ENCODE peak calls at places on chromosome 2, in five cellular contexts. H is HTR-8/SVneo, T is endothelial cell, X is NAMALWA, C is HL-60. D is an unnamed sample.

GRCh38 chr2:235160281-235160805 is 208.5 kb downstream of the SH3BP4 start:
- DNase-seq in H (no peak), T (no peak), X (no peak), C (no peak), D (peak)

GRCh38 chr2:170813611-170814550 is 2.8 kb upstream of the GAD1 start:
- DNase-seq in H (no peak), T (peak), X (peak), C (no peak), D (no peak)

GRCh38 chr2:218281449-218281848 is 10.9 kb downstream of the TMBIM1 start:
- DNase-seq in H (no peak), T (no peak), X (no peak), C (no peak), D (no peak)

GRCh38 chr2:10527585-10527984 is 79.5 kb upstream of the ODC1 start:
- DNase-seq in H (no peak), T (no peak), X (no peak), C (no peak), D (no peak)

GRCh38 chr2:110713508-110714362 is 18.6 kb upstream of the ACOXL start:
- DNase-seq in H (no peak), T (no peak), X (no peak), C (no peak), D (no peak)

GRCh38 chr2:28219736-28220364 is 172.8 kb upstream of the FOSL2 start:
- DNase-seq in H (no peak), T (no peak), X (no peak), C (no peak), D (no peak)

GRCh38 chr2:237886702-237887481 is 27.5 kb downstream of the RAMP1 start:
- DNase-seq in H (no peak), T (no peak), X (no peak), C (no peak), D (no peak)

GRCh38 chr2:47008381-47009280 is 93.0 kb upstream of the MCFD2 start:
- DNase-seq in H (no peak), T (no peak), X (no peak), C (no peak), D (no peak)

GRCh38 chr2:64036343-64036742 is 17.1 kb upstream of the VPS54 start:
- DNase-seq in H (peak), T (no peak), X (no peak), C (no peak), D (no peak)

GRCh38 chr2:79585701-79586428 is 73.0 kb downstream of the CTNNA2 start:
- DNase-seq in H (peak), T (no peak), X (no peak), C (no peak), D (no peak)

GRCh38 chr2:160275646-160276045 is 75.6 kb upstream of the ITGB6 start:
- DNase-seq in H (no peak), T (no peak), X (no peak), C (no peak), D (no peak)

GRCh38 chr2:236242057-236242495 is 22.1 kb downstream of the ASB18 start:
- DNase-seq in H (no peak), T (no peak), X (no peak), C (no peak), D (no peak)

GRCh38 chr2:96413067-96413722 is 77.6 kb downstream of the NCAPH start:
- DNase-seq in H (no peak), T (no peak), X (no peak), C (no peak), D (no peak)

GRCh38 chr2:105400138-105400540 is 1.3 kb upstream of the FHL2 start:
- DNase-seq in H (no peak), T (no peak), X (no peak), C (no peak), D (no peak)

GRCh38 chr2:55151721-55152433 is 80.2 kb downstream of the CLHC1 start:
- DNase-seq in H (no peak), T (no peak), X (no peak), C (no peak), D (no peak)

GRCh38 chr2:188291142-188291616 is 495 bp upstream of the GULP1 start:
- DNase-seq in H (no peak), T (peak), X (no peak), C (no peak), D (no peak)

GRCh38 chr2:157194844-157195243 is 62.7 kb upstream of the GALNT5 start:
- DNase-seq in H (no peak), T (no peak), X (no peak), C (no peak), D (no peak)

GRCh38 chr2:144519934-144520717 is at the start of gene ZEB2:
- DNase-seq in H (no peak), T (peak), X (peak), C (peak), D (peak)

GRCh38 chr2:73103018-73103542 is 9.7 kb downstream of the RAB11FIP5 start:
- DNase-seq in H (no peak), T (no peak), X (no peak), C (no peak), D (no peak)

GRCh38 chr2:222939208-222939846 is 78.5 kb downstream of the ACSL3 start:
- DNase-seq in H (peak), T (peak), X (peak), C (peak), D (no peak)

GRCh38 chr2:109480486-109481195 is 133.1 kb downstream of the SEPTIN10 start:
- DNase-seq in H (no peak), T (no peak), X (no peak), C (no peak), D (no peak)

GRCh38 chr2:234074751-234075520 is 24.4 kb downstream of the SPP2 start:
- DNase-seq in H (no peak), T (no peak), X (no peak), C (no peak), D (no peak)

GRCh38 chr2:16653799-16654198 is 11.8 kb downstream of the CYRIA start:
- DNase-seq in H (no peak), T (no peak), X (no peak), C (no peak), D (peak)

GRCh38 chr2:234308073-234308813 is 188.6 kb downstream of the ARL4C start:
- DNase-seq in H (no peak), T (no peak), X (no peak), C (no peak), D (peak)

GRCh38 chr2:39875182-39875913 is 96.3 kb upstream of the THUMPD2 start:
- DNase-seq in H (no peak), T (no peak), X (no peak), C (no peak), D (peak)

GRCh38 chr2:25310965-25311865 is 30.5 kb downstream of the DNMT3A start:
- DNase-seq in H (no peak), T (no peak), X (no peak), C (no peak), D (no peak)

GRCh38 chr2:144431384-144431783 is 88.5 kb downstream of the ZEB2 start:
- DNase-seq in H (no peak), T (no peak), X (peak), C (no peak), D (no peak)

GRCh38 chr2:169770991-169771390 is 27.7 kb upstream of the SSB start:
- DNase-seq in H (no peak), T (no peak), X (no peak), C (no peak), D (no peak)

GRCh38 chr2:42031783-42032620 is 15.8 kb upstream of the PKDCC start:
- DNase-seq in H (no peak), T (no peak), X (no peak), C (no peak), D (no peak)

GRCh38 chr2:104867351-104868080 is 13.6 kb downstream of the POU3F3 start:
- DNase-seq in H (no peak), T (no peak), X (no peak), C (no peak), D (no peak)

GRCh38 chr2:232871418-232871834 is 1.4 kb downstream of the SNORC start:
- DNase-seq in H (no peak), T (no peak), X (no peak), C (no peak), D (no peak)

GRCh38 chr2:230614913-230615332 is 97.7 kb upstream of the CAB39 start:
- DNase-seq in H (no peak), T (no peak), X (peak), C (no peak), D (no peak)

GRCh38 chr2:66343259-66343658 is 91.7 kb upstream of the MEIS1 start:
- DNase-seq in H (no peak), T (no peak), X (no peak), C (no peak), D (no peak)

GRCh38 chr2:229240984-229241491 is 30.0 kb downstream of the PID1 start:
- DNase-seq in H (no peak), T (no peak), X (no peak), C (no peak), D (no peak)

GRCh38 chr2:71216501-71216900 is 10.4 kb downstream of the PAIP2B start:
- DNase-seq in H (no peak), T (no peak), X (no peak), C (no peak), D (peak)

GRCh38 chr2:58448065-58448507 is 207.0 kb upstream of the FANCL start:
- DNase-seq in H (peak), T (peak), X (peak), C (peak), D (no peak)

GRCh38 chr2:144320491-144320890 is 199.4 kb downstream of the ZEB2 start:
- DNase-seq in H (peak), T (no peak), X (no peak), C (peak), D (peak)

GRCh38 chr2:86519349-86519748 is 43.9 kb downstream of the CHMP3 start:
- DNase-seq in H (no peak), T (no peak), X (no peak), C (no peak), D (no peak)

GRCh38 chr2:233076749-233077148 is 16.6 kb downstream of the INPP5D start:
- DNase-seq in H (no peak), T (no peak), X (no peak), C (peak), D (no peak)